ENCODE peak calls at places on chromosome 9, in seven cellular contexts. One of them, this sample, is unnamed.

GRCh38 chr9:69078581-69078980 is 43.0 kb downstream of the FXN start:
- DNase-seq in fibroblast of lung: no peak
- DNase-seq in SK-N-SH: no peak
- DNase-seq in K562: no peak
- DNase-seq in OCI-LY7: no peak
- DNase-seq in PC-3: no peak
- DNase-seq in HCT116: no peak
- DNase-seq in this sample: no peak

GRCh38 chr9:104276709-104277245 is 182.7 kb downstream of the SMC2 start:
- DNase-seq in fibroblast of lung: peak; percentile 18
- DNase-seq in SK-N-SH: no peak
- DNase-seq in K562: no peak
- DNase-seq in OCI-LY7: no peak
- DNase-seq in PC-3: no peak
- DNase-seq in HCT116: no peak
- DNase-seq in this sample: no peak

GRCh38 chr9:122991370-122991830 is 42.1 kb upstream of the GPR21 start:
- DNase-seq in fibroblast of lung: peak; percentile 92
- DNase-seq in SK-N-SH: peak; percentile 37
- DNase-seq in K562: peak; percentile 34
- DNase-seq in OCI-LY7: peak; percentile 51
- DNase-seq in PC-3: peak; percentile 66
- DNase-seq in HCT116: peak; percentile 31
- DNase-seq in this sample: peak; percentile 71

GRCh38 chr9:133689151-133689763 is 48.9 kb downstream of the SARDH start:
- DNase-seq in fibroblast of lung: no peak
- DNase-seq in SK-N-SH: peak; percentile 81
- DNase-seq in K562: no peak
- DNase-seq in OCI-LY7: no peak
- DNase-seq in PC-3: no peak
- DNase-seq in HCT116: no peak
- DNase-seq in this sample: no peak

GRCh38 chr9:34651876-34652602 is at the start of gene IL11RA:
- DNase-seq in fibroblast of lung: peak; percentile 88
- DNase-seq in SK-N-SH: no peak
- DNase-seq in K562: peak; percentile 96
- DNase-seq in OCI-LY7: peak; percentile 33
- DNase-seq in PC-3: peak; percentile 68
- DNase-seq in HCT116: peak; percentile 80
- DNase-seq in this sample: no peak

GRCh38 chr9:4604678-4605095 is 57.4 kb upstream of the PLPP6 start:
- DNase-seq in fibroblast of lung: peak; percentile 44
- DNase-seq in SK-N-SH: peak; percentile 68
- DNase-seq in K562: peak; percentile 42
- DNase-seq in OCI-LY7: peak; percentile 76
- DNase-seq in PC-3: peak; percentile 86
- DNase-seq in HCT116: peak; percentile 72
- DNase-seq in this sample: no peak

GRCh38 chr9:37746448-37747270 is 6.9 kb upstream of the TRMT10B start:
- DNase-seq in fibroblast of lung: peak; percentile 55
- DNase-seq in SK-N-SH: peak; percentile 37
- DNase-seq in K562: no peak
- DNase-seq in OCI-LY7: no peak
- DNase-seq in PC-3: peak; percentile 25
- DNase-seq in HCT116: no peak
- DNase-seq in this sample: no peak

GRCh38 chr9:37653385-37653784 is 2.6 kb downstream of the FRMPD1 start:
- DNase-seq in fibroblast of lung: no peak
- DNase-seq in SK-N-SH: no peak
- DNase-seq in K562: no peak
- DNase-seq in OCI-LY7: no peak
- DNase-seq in PC-3: no peak
- DNase-seq in HCT116: no peak
- DNase-seq in this sample: no peak

GRCh38 chr9:83538172-83538889 is at the start of gene FRMD3:
- DNase-seq in fibroblast of lung: peak; percentile 67
- DNase-seq in SK-N-SH: peak; percentile 91
- DNase-seq in K562: no peak
- DNase-seq in OCI-LY7: no peak
- DNase-seq in PC-3: peak; percentile 78
- DNase-seq in HCT116: peak; percentile 43
- DNase-seq in this sample: no peak

GRCh38 chr9:90795879-90796317 is 5.7 kb upstream of the SYK start:
- DNase-seq in fibroblast of lung: no peak
- DNase-seq in SK-N-SH: no peak
- DNase-seq in K562: no peak
- DNase-seq in OCI-LY7: peak; percentile 60
- DNase-seq in PC-3: no peak
- DNase-seq in HCT116: no peak
- DNase-seq in this sample: no peak

GRCh38 chr9:96020822-96021615 is 145.5 kb downstream of the ERCC6L2 start:
- DNase-seq in fibroblast of lung: no peak
- DNase-seq in SK-N-SH: peak; percentile 86
- DNase-seq in K562: no peak
- DNase-seq in OCI-LY7: no peak
- DNase-seq in PC-3: no peak
- DNase-seq in HCT116: no peak
- DNase-seq in this sample: no peak

GRCh38 chr9:133991211-133991921 is 758 bp downstream of the VAV2 start:
- DNase-seq in fibroblast of lung: no peak
- DNase-seq in SK-N-SH: peak; percentile 69
- DNase-seq in K562: no peak
- DNase-seq in OCI-LY7: no peak
- DNase-seq in PC-3: no peak
- DNase-seq in HCT116: no peak
- DNase-seq in this sample: no peak

GRCh38 chr9:107548298-107549142 is 59.0 kb upstream of the KLF4 start:
- DNase-seq in fibroblast of lung: peak; percentile 89
- DNase-seq in SK-N-SH: no peak
- DNase-seq in K562: no peak
- DNase-seq in OCI-LY7: no peak
- DNase-seq in PC-3: peak; percentile 89
- DNase-seq in HCT116: peak; percentile 59
- DNase-seq in this sample: no peak

GRCh38 chr9:133658442-133659431 is 22.6 kb downstream of the DBH start:
- DNase-seq in fibroblast of lung: peak; percentile 58
- DNase-seq in SK-N-SH: no peak
- DNase-seq in K562: peak; percentile 62
- DNase-seq in OCI-LY7: no peak
- DNase-seq in PC-3: peak; percentile 29
- DNase-seq in HCT116: peak; percentile 15
- DNase-seq in this sample: no peak

GRCh38 chr9:131334568-131335105 is 45.1 kb downstream of the PLPP7 start:
- DNase-seq in fibroblast of lung: peak; percentile 58
- DNase-seq in SK-N-SH: no peak
- DNase-seq in K562: peak; percentile 25
- DNase-seq in OCI-LY7: no peak
- DNase-seq in PC-3: no peak
- DNase-seq in HCT116: no peak
- DNase-seq in this sample: no peak

GRCh38 chr9:93318441-93318840 is 133.0 kb upstream of the FAM120A start:
- DNase-seq in fibroblast of lung: no peak
- DNase-seq in SK-N-SH: peak; percentile 29
- DNase-seq in K562: no peak
- DNase-seq in OCI-LY7: no peak
- DNase-seq in PC-3: no peak
- DNase-seq in HCT116: no peak
- DNase-seq in this sample: no peak

GRCh38 chr9:18010492-18010891 is 431.6 kb downstream of the SH3GL2 start:
- DNase-seq in fibroblast of lung: no peak
- DNase-seq in SK-N-SH: no peak
- DNase-seq in K562: no peak
- DNase-seq in OCI-LY7: no peak
- DNase-seq in PC-3: no peak
- DNase-seq in HCT116: no peak
- DNase-seq in this sample: no peak

GRCh38 chr9:107039546-107039945 is 176.6 kb downstream of the ZNF462 start:
- DNase-seq in fibroblast of lung: peak; percentile 96
- DNase-seq in SK-N-SH: no peak
- DNase-seq in K562: no peak
- DNase-seq in OCI-LY7: no peak
- DNase-seq in PC-3: no peak
- DNase-seq in HCT116: no peak
- DNase-seq in this sample: peak; percentile 1

GRCh38 chr9:81771606-81772005 is 82.3 kb upstream of the TLE1 start:
- DNase-seq in fibroblast of lung: peak; percentile 74
- DNase-seq in SK-N-SH: peak; percentile 29
- DNase-seq in K562: no peak
- DNase-seq in OCI-LY7: no peak
- DNase-seq in PC-3: peak; percentile 72
- DNase-seq in HCT116: no peak
- DNase-seq in this sample: no peak

GRCh38 chr9:33048054-33048465 is 23.0 kb downstream of the DNAJA1 start:
- DNase-seq in fibroblast of lung: no peak
- DNase-seq in SK-N-SH: no peak
- DNase-seq in K562: no peak
- DNase-seq in OCI-LY7: no peak
- DNase-seq in PC-3: no peak
- DNase-seq in HCT116: no peak
- DNase-seq in this sample: no peak

GRCh38 chr9:101736723-101737122 is 1.7 kb downstream of the GRIN3A start:
- DNase-seq in fibroblast of lung: no peak
- DNase-seq in SK-N-SH: no peak
- DNase-seq in K562: no peak
- DNase-seq in OCI-LY7: no peak
- DNase-seq in PC-3: peak; percentile 13
- DNase-seq in HCT116: no peak
- DNase-seq in this sample: no peak

GRCh38 chr9:6126377-6126776 is 89.2 kb upstream of the IL33 start:
- DNase-seq in fibroblast of lung: no peak
- DNase-seq in SK-N-SH: no peak
- DNase-seq in K562: no peak
- DNase-seq in OCI-LY7: no peak
- DNase-seq in PC-3: no peak
- DNase-seq in HCT116: no peak
- DNase-seq in this sample: no peak

GRCh38 chr9:113823421-113823820 is 52.7 kb upstream of the ZNF618 start:
- DNase-seq in fibroblast of lung: peak; percentile 5
- DNase-seq in SK-N-SH: no peak
- DNase-seq in K562: no peak
- DNase-seq in OCI-LY7: no peak
- DNase-seq in PC-3: no peak
- DNase-seq in HCT116: no peak
- DNase-seq in this sample: no peak

GRCh38 chr9:113822315-113822714 is 53.8 kb upstream of the ZNF618 start:
- DNase-seq in fibroblast of lung: no peak
- DNase-seq in SK-N-SH: no peak
- DNase-seq in K562: no peak
- DNase-seq in OCI-LY7: no peak
- DNase-seq in PC-3: no peak
- DNase-seq in HCT116: no peak
- DNase-seq in this sample: no peak

DNA sequence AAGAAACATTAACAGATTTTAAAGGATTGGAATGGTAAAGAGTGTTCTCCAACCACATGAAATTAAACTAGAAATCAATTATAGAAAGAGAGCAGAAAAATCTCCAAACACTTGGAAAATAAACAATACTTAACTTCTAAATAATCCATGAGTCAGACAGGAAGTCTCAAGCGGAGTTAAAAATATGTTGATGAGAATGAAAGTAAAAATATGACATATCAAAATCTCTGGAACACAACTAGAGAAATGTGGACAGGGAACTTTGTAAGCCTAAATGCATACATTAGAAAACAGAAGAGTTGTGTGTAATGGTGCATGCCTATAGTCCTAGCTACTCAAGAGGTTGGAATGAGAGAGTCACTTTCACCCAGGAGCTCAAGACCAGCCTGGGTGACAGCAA is 47.9 kb upstream of the ZNF618 start:
- DNase-seq in fibroblast of lung: peak; percentile 5
- DNase-seq in SK-N-SH: no peak
- DNase-seq in K562: no peak
- DNase-seq in OCI-LY7: no peak
- DNase-seq in PC-3: no peak
- DNase-seq in HCT116: no peak
- DNase-seq in this sample: no peak
- H3K4me2 ChIP-seq in fibroblast of lung: peak overlapping the region; percentile 65
- H3K4me2 ChIP-seq in SK-N-SH: no peak overlapping the region
- H3K4me2 ChIP-seq in K562: no peak overlapping the region
- H3K4me2 ChIP-seq in OCI-LY7: no peak overlapping the region
- H3K4me2 ChIP-seq in PC-3: peak overlapping the region; percentile 28
- H3K4me2 ChIP-seq in HCT116: no peak overlapping the region
- H3K4me2 ChIP-seq in this sample: peak overlapping the region; percentile 40

DNA sequence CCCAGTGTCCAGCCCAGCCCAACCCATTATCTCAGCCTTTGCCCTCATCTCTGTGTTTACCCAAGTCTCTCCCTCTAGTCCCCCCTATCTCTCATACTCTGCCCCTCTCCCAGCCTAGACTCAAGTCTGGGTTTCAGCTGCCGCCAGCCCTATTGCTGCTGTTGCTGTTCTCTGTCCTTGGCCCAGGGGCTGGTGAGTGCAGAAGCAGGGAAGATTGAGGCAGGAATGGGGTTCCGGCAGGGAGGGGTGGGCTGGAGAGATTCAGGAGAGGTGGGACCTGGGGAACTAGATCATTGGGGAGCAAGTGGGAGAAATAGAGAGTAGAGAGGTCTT is 702 bp downstream of the TMEM8B start:
- DNase-seq in fibroblast of lung: no peak
- DNase-seq in SK-N-SH: no peak
- DNase-seq in K562: no peak
- DNase-seq in OCI-LY7: no peak
- DNase-seq in PC-3: no peak
- DNase-seq in HCT116: no peak
- DNase-seq in this sample: no peak
- H3K4me3 ChIP-seq in fibroblast of lung: peak overlapping the region; percentile 74
- H3K4me3 ChIP-seq in SK-N-SH: peak overlapping the region; percentile 56
- H3K4me3 ChIP-seq in K562: peak overlapping the region; percentile 59
- H3K4me3 ChIP-seq in OCI-LY7: peak overlapping the region; percentile 72
- H3K4me3 ChIP-seq in PC-3: peak overlapping the region; percentile 86
- H3K4me3 ChIP-seq in HCT116: peak overlapping the region; percentile 70
- H3K4me3 ChIP-seq in this sample: peak overlapping the region; percentile 53

DNA sequence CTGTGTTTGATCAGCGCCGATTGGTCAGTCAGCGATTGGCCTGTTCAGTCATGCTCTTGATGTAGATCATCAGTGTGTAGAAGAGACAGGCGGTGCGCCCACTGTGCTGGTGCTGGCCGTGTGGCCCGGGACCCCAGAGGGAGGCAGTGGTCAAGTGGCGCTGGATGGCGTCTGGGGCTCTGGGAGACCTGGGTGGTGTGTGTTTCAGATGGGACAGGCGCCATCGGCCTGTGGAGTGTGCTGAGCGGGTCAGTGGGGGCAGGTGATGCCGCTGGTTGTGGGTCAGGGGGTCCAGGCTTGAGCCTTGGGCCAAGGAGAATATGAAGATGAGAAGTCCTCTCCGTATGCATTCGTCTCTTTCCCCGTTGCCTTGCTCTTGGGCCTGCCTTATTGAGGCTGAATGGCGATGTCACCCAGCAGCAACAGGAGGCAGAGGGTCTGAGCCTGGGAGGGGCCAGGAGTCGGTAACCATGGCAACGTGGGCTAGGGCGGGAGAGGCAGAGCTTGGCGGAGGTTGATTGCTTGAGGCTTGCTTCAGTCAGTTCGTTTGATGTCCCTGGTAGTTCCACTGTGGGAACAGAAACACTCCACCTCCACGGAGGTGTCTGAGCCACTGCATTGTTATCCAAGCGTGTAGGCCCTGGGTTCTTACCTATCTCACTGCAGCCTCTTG is 117.8 kb upstream of the CACNA1B start:
- DNase-seq in fibroblast of lung: peak; percentile 11
- DNase-seq in SK-N-SH: no peak
- DNase-seq in K562: no peak
- DNase-seq in OCI-LY7: no peak
- DNase-seq in PC-3: no peak
- DNase-seq in HCT116: no peak
- DNase-seq in this sample: no peak
- H4K20me1 ChIP-seq in fibroblast of lung: no peaks in the 10 kb centered on the region
- H4K20me1 ChIP-seq in SK-N-SH: no peaks in the 10 kb centered on the region
- H4K20me1 ChIP-seq in K562: no peaks in the 10 kb centered on the region
- H4K20me1 ChIP-seq in OCI-LY7: no peaks in the 10 kb centered on the region
- H4K20me1 ChIP-seq in PC-3: no peaks in the 10 kb centered on the region
- H4K20me1 ChIP-seq in HCT116: no peaks in the 10 kb centered on the region
- H4K20me1 ChIP-seq in this sample: no peaks in the 10 kb centered on the region

GRCh38 chr9:99109522-99109921 is 4.6 kb downstream of the TGFBR1 start:
- DNase-seq in fibroblast of lung: peak; percentile 53
- DNase-seq in SK-N-SH: no peak
- DNase-seq in K562: no peak
- DNase-seq in OCI-LY7: no peak
- DNase-seq in PC-3: no peak
- DNase-seq in HCT116: no peak
- DNase-seq in this sample: no peak
- H3K4me2 ChIP-seq in fibroblast of lung: no peak overlapping the region
- H3K4me2 ChIP-seq in SK-N-SH: no peak overlapping the region
- H3K4me2 ChIP-seq in K562: peak overlapping the region; percentile 17
- H3K4me2 ChIP-seq in OCI-LY7: peak overlapping the region; percentile 95
- H3K4me2 ChIP-seq in PC-3: no peak overlapping the region
- H3K4me2 ChIP-seq in HCT116: no peak overlapping the region
- H3K4me2 ChIP-seq in this sample: no peak overlapping the region